ENCODE peak calls at places on chromosomes 16 and 17, in ten cellular contexts. One of them, this sample, is unnamed.

GRCh38 chr16:85901760-85902365 is 2.9 kb downstream of the IRF8 start:
- DNase-seq in substantia nigra: no peak
- DNase-seq in K562: no peak
- DNase-seq in A673: no peak
- DNase-seq in CD4-positive, alpha-beta T cell: no peak
- DNase-seq in HCT116: no peak
- DNase-seq in tibial nerve: no peak
- DNase-seq in tibial artery: no peak
- DNase-seq in AG04450: no peak
- DNase-seq in cardiac muscle cell: peak
- DNase-seq in this sample: no peak

GRCh38 chr16:77459534-77460412 is 24.9 kb upstream of the ADAMTS18 start:
- DNase-seq in AG04450: no peak
- DNase-seq in tibial artery: no peak
- DNase-seq in substantia nigra: no peak
- DNase-seq in HCT116: no peak
- DNase-seq in K562: no peak
- DNase-seq in A673: no peak
- DNase-seq in tibial nerve: no peak
- DNase-seq in cardiac muscle cell: no peak
- DNase-seq in CD4-positive, alpha-beta T cell: no peak
- DNase-seq in this sample: no peak

GRCh38 chr16:85659805-85660511 is 28.8 kb downstream of the GINS2 start:
- DNase-seq in tibial nerve: peak
- DNase-seq in cardiac muscle cell: peak
- DNase-seq in substantia nigra: peak
- DNase-seq in A673: peak
- DNase-seq in K562: peak
- DNase-seq in HCT116: peak
- DNase-seq in tibial artery: no peak
- DNase-seq in CD4-positive, alpha-beta T cell: peak
- DNase-seq in AG04450: no peak
- DNase-seq in this sample: no peak

GRCh38 chr16:75836377-75837010 is 110.2 kb upstream of the CPHXL start:
- DNase-seq in substantia nigra: no peak
- DNase-seq in CD4-positive, alpha-beta T cell: no peak
- DNase-seq in AG04450: no peak
- DNase-seq in cardiac muscle cell: no peak
- DNase-seq in tibial artery: no peak
- DNase-seq in A673: no peak
- DNase-seq in K562: no peak
- DNase-seq in HCT116: no peak
- DNase-seq in tibial nerve: no peak
- DNase-seq in this sample: no peak

GRCh38 chr17:31918701-31919128 is 17.2 kb upstream of the UTP6 start:
- DNase-seq in cardiac muscle cell: peak
- DNase-seq in AG04450: no peak
- DNase-seq in A673: no peak
- DNase-seq in K562: no peak
- DNase-seq in tibial nerve: no peak
- DNase-seq in HCT116: no peak
- DNase-seq in tibial artery: no peak
- DNase-seq in substantia nigra: no peak
- DNase-seq in CD4-positive, alpha-beta T cell: no peak
- DNase-seq in this sample: no peak

GRCh38 chr16:67428146-67428731 is 2.7 kb upstream of the HSD11B2 start:
- DNase-seq in K562: peak
- DNase-seq in cardiac muscle cell: peak
- DNase-seq in AG04450: no peak
- DNase-seq in tibial artery: peak
- DNase-seq in substantia nigra: no peak
- DNase-seq in tibial nerve: peak
- DNase-seq in A673: peak
- DNase-seq in CD4-positive, alpha-beta T cell: peak
- DNase-seq in HCT116: peak
- DNase-seq in this sample: no peak

GRCh38 chr16:20868890-20869289 is 31.3 kb downstream of the DCUN1D3 start:
- DNase-seq in cardiac muscle cell: peak
- DNase-seq in A673: no peak
- DNase-seq in AG04450: no peak
- DNase-seq in tibial nerve: peak
- DNase-seq in CD4-positive, alpha-beta T cell: no peak
- DNase-seq in tibial artery: peak
- DNase-seq in HCT116: no peak
- DNase-seq in substantia nigra: peak
- DNase-seq in K562: no peak
- DNase-seq in this sample: no peak

GRCh38 chr16:66871840-66872239 is 8.5 kb upstream of the PDP2 start:
- DNase-seq in substantia nigra: no peak
- DNase-seq in K562: no peak
- DNase-seq in AG04450: no peak
- DNase-seq in A673: no peak
- DNase-seq in HCT116: no peak
- DNase-seq in cardiac muscle cell: no peak
- DNase-seq in tibial nerve: no peak
- DNase-seq in tibial artery: no peak
- DNase-seq in CD4-positive, alpha-beta T cell: no peak
- DNase-seq in this sample: no peak

GRCh38 chr16:64180136-64180900 is 941.5 kb downstream of the CDH11 start:
- DNase-seq in CD4-positive, alpha-beta T cell: no peak
- DNase-seq in tibial artery: no peak
- DNase-seq in cardiac muscle cell: no peak
- DNase-seq in HCT116: no peak
- DNase-seq in substantia nigra: no peak
- DNase-seq in AG04450: no peak
- DNase-seq in tibial nerve: no peak
- DNase-seq in K562: no peak
- DNase-seq in A673: no peak
- DNase-seq in this sample: no peak
- H3K27ac ChIP-seq in CD4-positive, alpha-beta T cell: no peak
- H3K27ac ChIP-seq in tibial artery: no peak
- H3K27ac ChIP-seq in cardiac muscle cell: no peak
- H3K27ac ChIP-seq in HCT116: no peak
- H3K27ac ChIP-seq in substantia nigra: no peak
- H3K27ac ChIP-seq in AG04450: no peak
- H3K27ac ChIP-seq in tibial nerve: no peak
- H3K27ac ChIP-seq in K562: no peak
- H3K27ac ChIP-seq in A673: no peak
- H3K27ac ChIP-seq in this sample: no peak

GRCh38 chr17:7476474-7476873 is 3.0 kb downstream of the ZBTB4 start:
- DNase-seq in K562: no peak
- DNase-seq in AG04450: no peak
- DNase-seq in tibial artery: no peak
- DNase-seq in substantia nigra: no peak
- DNase-seq in CD4-positive, alpha-beta T cell: no peak
- DNase-seq in tibial nerve: no peak
- DNase-seq in cardiac muscle cell: no peak
- DNase-seq in HCT116: no peak
- DNase-seq in A673: no peak
- DNase-seq in this sample: peak
- H3K27ac ChIP-seq in K562: peak
- H3K27ac ChIP-seq in AG04450: peak
- H3K27ac ChIP-seq in tibial artery: peak
- H3K27ac ChIP-seq in substantia nigra: no peak
- H3K27ac ChIP-seq in CD4-positive, alpha-beta T cell: peak
- H3K27ac ChIP-seq in tibial nerve: peak
- H3K27ac ChIP-seq in cardiac muscle cell: peak
- H3K27ac ChIP-seq in HCT116: peak
- H3K27ac ChIP-seq in A673: no peak
- H3K27ac ChIP-seq in this sample: peak

GRCh38 chr17:61593404-61593803 is 2.4 kb upstream of the NACA2 start:
- DNase-seq in cardiac muscle cell: peak
- DNase-seq in AG04450: no peak
- DNase-seq in tibial nerve: no peak
- DNase-seq in K562: no peak
- DNase-seq in A673: no peak
- DNase-seq in tibial artery: no peak
- DNase-seq in substantia nigra: no peak
- DNase-seq in CD4-positive, alpha-beta T cell: no peak
- DNase-seq in HCT116: no peak
- DNase-seq in this sample: no peak

GRCh38 chr17:61595418-61595817 is 4.4 kb upstream of the NACA2 start:
- DNase-seq in substantia nigra: no peak
- DNase-seq in cardiac muscle cell: no peak
- DNase-seq in tibial artery: no peak
- DNase-seq in AG04450: no peak
- DNase-seq in A673: no peak
- DNase-seq in HCT116: no peak
- DNase-seq in K562: no peak
- DNase-seq in tibial nerve: no peak
- DNase-seq in CD4-positive, alpha-beta T cell: no peak
- DNase-seq in this sample: no peak

GRCh38 chr17:61591930-61592329 is 911 bp upstream of the NACA2 start:
- DNase-seq in CD4-positive, alpha-beta T cell: no peak
- DNase-seq in A673: no peak
- DNase-seq in AG04450: no peak
- DNase-seq in substantia nigra: no peak
- DNase-seq in tibial nerve: no peak
- DNase-seq in K562: no peak
- DNase-seq in HCT116: no peak
- DNase-seq in tibial artery: no peak
- DNase-seq in cardiac muscle cell: no peak
- DNase-seq in this sample: no peak

GRCh38 chr17:61597606-61598005 is 6.6 kb upstream of the NACA2 start:
- DNase-seq in HCT116: no peak
- DNase-seq in substantia nigra: no peak
- DNase-seq in K562: no peak
- DNase-seq in AG04450: no peak
- DNase-seq in cardiac muscle cell: no peak
- DNase-seq in tibial artery: no peak
- DNase-seq in CD4-positive, alpha-beta T cell: no peak
- DNase-seq in tibial nerve: no peak
- DNase-seq in A673: no peak
- DNase-seq in this sample: no peak

GRCh38 chr17:61594294-61594825 is 3.3 kb upstream of the NACA2 start:
- DNase-seq in tibial nerve: no peak
- DNase-seq in K562: no peak
- DNase-seq in substantia nigra: no peak
- DNase-seq in A673: no peak
- DNase-seq in HCT116: no peak
- DNase-seq in AG04450: no peak
- DNase-seq in tibial artery: no peak
- DNase-seq in CD4-positive, alpha-beta T cell: no peak
- DNase-seq in cardiac muscle cell: no peak
- DNase-seq in this sample: no peak
- H3K27ac ChIP-seq in tibial nerve: no peak
- H3K27ac ChIP-seq in K562: no peak
- H3K27ac ChIP-seq in substantia nigra: no peak
- H3K27ac ChIP-seq in A673: no peak
- H3K27ac ChIP-seq in HCT116: no peak
- H3K27ac ChIP-seq in AG04450: no peak
- H3K27ac ChIP-seq in tibial artery: no peak
- H3K27ac ChIP-seq in CD4-positive, alpha-beta T cell: no peak
- H3K27ac ChIP-seq in cardiac muscle cell: no peak
- H3K27ac ChIP-seq in this sample: no peak

GRCh38 chr17:82397449-82398335 is 20.5 kb upstream of the HEXD start:
- DNase-seq in HCT116: no peak
- DNase-seq in cardiac muscle cell: no peak
- DNase-seq in K562: no peak
- DNase-seq in CD4-positive, alpha-beta T cell: no peak
- DNase-seq in substantia nigra: no peak
- DNase-seq in AG04450: no peak
- DNase-seq in A673: no peak
- DNase-seq in tibial artery: no peak
- DNase-seq in tibial nerve: no peak
- DNase-seq in this sample: no peak
- H3K27ac ChIP-seq in HCT116: no peak
- H3K27ac ChIP-seq in cardiac muscle cell: no peak
- H3K27ac ChIP-seq in K562: no peak
- H3K27ac ChIP-seq in CD4-positive, alpha-beta T cell: no peak
- H3K27ac ChIP-seq in substantia nigra: no peak
- H3K27ac ChIP-seq in AG04450: no peak
- H3K27ac ChIP-seq in A673: no peak
- H3K27ac ChIP-seq in tibial artery: no peak
- H3K27ac ChIP-seq in tibial nerve: no peak
- H3K27ac ChIP-seq in this sample: no peak

GRCh38 chr17:10031606-10032005 is 126.5 kb upstream of the RCVRN start:
- DNase-seq in K562: no peak
- DNase-seq in CD4-positive, alpha-beta T cell: no peak
- DNase-seq in substantia nigra: no peak
- DNase-seq in tibial artery: no peak
- DNase-seq in A673: no peak
- DNase-seq in HCT116: no peak
- DNase-seq in cardiac muscle cell: no peak
- DNase-seq in tibial nerve: no peak
- DNase-seq in AG04450: no peak
- DNase-seq in this sample: no peak
- H3K27ac ChIP-seq in K562: no peak
- H3K27ac ChIP-seq in CD4-positive, alpha-beta T cell: no peak
- H3K27ac ChIP-seq in substantia nigra: peak
- H3K27ac ChIP-seq in tibial artery: no peak
- H3K27ac ChIP-seq in A673: no peak
- H3K27ac ChIP-seq in HCT116: no peak
- H3K27ac ChIP-seq in cardiac muscle cell: no peak
- H3K27ac ChIP-seq in tibial nerve: peak
- H3K27ac ChIP-seq in AG04450: no peak
- H3K27ac ChIP-seq in this sample: no peak

GRCh38 chr16:84303023-84303422 is 8.3 kb downstream of the WFDC1 start:
- DNase-seq in tibial nerve: no peak
- DNase-seq in CD4-positive, alpha-beta T cell: no peak
- DNase-seq in tibial artery: peak
- DNase-seq in AG04450: peak
- DNase-seq in HCT116: no peak
- DNase-seq in substantia nigra: no peak
- DNase-seq in K562: no peak
- DNase-seq in cardiac muscle cell: peak
- DNase-seq in A673: no peak
- DNase-seq in this sample: no peak
- H3K27ac ChIP-seq in tibial nerve: peak
- H3K27ac ChIP-seq in CD4-positive, alpha-beta T cell: no peak
- H3K27ac ChIP-seq in tibial artery: peak
- H3K27ac ChIP-seq in AG04450: peak
- H3K27ac ChIP-seq in HCT116: no peak
- H3K27ac ChIP-seq in substantia nigra: no peak
- H3K27ac ChIP-seq in K562: no peak
- H3K27ac ChIP-seq in cardiac muscle cell: no peak
- H3K27ac ChIP-seq in A673: no peak
- H3K27ac ChIP-seq in this sample: no peak

This sample was measured in epithelial cell of prostate.